ENCODE peak calls at places on chromosome 16, in seven cellular contexts. C is tibial nerve; P is SK-N-SH; N is CD4-positive, alpha-beta T cell; M is uterus; V is kidney; H is epithelial cell of esophagus. S is an unnamed sample.

GRCh38 chr16:53558665-53559064 is 55.7 kb upstream of the AKTIP start:
- DNase-seq in C (no peak), N (no peak), H (no peak), M (no peak), P (no peak), V (no peak), S (no peak)

GRCh38 chr16:87778830-87779579 is 13.2 kb upstream of the KLHDC4 start:
- DNase-seq in H (peak), N (peak), V (peak), P (peak), M (peak), C (peak), S (peak)

GRCh38 chr16:53744449-53744848 is 40.5 kb downstream of the FTO start:
- DNase-seq in H (peak), V (no peak), C (no peak), M (no peak), N (peak), P (no peak), S (no peak)

GRCh38 chr16:53893731-53894435 is 189.9 kb downstream of the FTO start:
- DNase-seq in P (no peak), H (peak), C (no peak), M (peak), N (no peak), V (no peak), S (no peak)

GRCh38 chr16:65896448-65897153 is 469.9 kb upstream of the CDH5 start:
- DNase-seq in H (no peak), C (no peak), V (no peak), M (no peak), P (no peak), N (no peak), S (no peak)

GRCh38 chr16:57527027-57527426 is 9.3 kb downstream of the CCDC102A start:
- DNase-seq in P (peak), H (no peak), M (no peak), C (no peak), V (peak), N (no peak), S (no peak)

GRCh38 chr16:76035689-76036088 is 241.5 kb upstream of the CNTNAP4 start:
- DNase-seq in N (no peak), V (no peak), C (no peak), M (no peak), H (peak), P (no peak), S (no peak)

GRCh38 chr16:67560827-67561342 is 1.4 kb upstream of the CTCF start:
- DNase-seq in M (no peak), H (no peak), V (peak), N (no peak), C (no peak), P (no peak), S (no peak)

GRCh38 chr16:79466111-79466510 is 134.4 kb downstream of the MAF start:
- DNase-seq in V (no peak), N (no peak), H (peak), C (no peak), M (no peak), P (no peak), S (no peak)

GRCh38 chr16:49341706-49342105 is 31.9 kb upstream of the C16orf78 start:
- DNase-seq in M (no peak), N (no peak), V (no peak), H (no peak), P (no peak), C (no peak), S (no peak)

GRCh38 chr16:1991588-1992474 is 2.1 kb downstream of the SYNGR3 start:
- DNase-seq in V (peak), N (peak), H (peak), P (peak), C (peak), M (peak), S (peak)

GRCh38 chr16:86403541-86404163 is 106.7 kb upstream of the FOXF1 start:
- DNase-seq in C (no peak), P (no peak), H (no peak), M (no peak), V (no peak), N (no peak), S (no peak)
- TF ChIP-seq CTCF in C (no peak), P (peak), H (no peak), M (no peak), V (no peak), N (no peak), S (no peak)

DNA sequence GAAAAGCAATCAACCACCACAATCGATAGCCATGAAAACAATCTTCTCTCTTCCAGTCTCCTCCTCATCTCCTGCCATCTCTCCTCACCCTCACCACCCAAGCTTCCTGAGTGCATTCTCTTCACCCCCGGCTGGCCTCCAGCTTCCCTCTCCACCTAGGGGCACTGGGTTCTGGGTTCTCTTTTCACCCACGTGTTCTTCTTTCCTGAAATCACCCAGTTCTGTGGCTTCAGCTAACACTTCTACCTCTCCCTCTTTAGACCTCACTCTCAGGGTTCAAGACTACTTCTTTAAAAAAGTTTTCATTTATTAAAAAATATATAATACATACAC is 8.2 kb downstream of the ITGAM start:
- DNase-seq in P (no peak), M (no peak), V (no peak), H (no peak), N (no peak), C (no peak), S (no peak)
- TF ChIP-seq CTCF in P (no peak), M (no peak), V (no peak), H (no peak), N (no peak), C (no peak), S (no peak)

GRCh38 chr16:58938856-58939255 is 204.7 kb upstream of the GOT2 start:
- DNase-seq in V (no peak), M (no peak), P (no peak), C (no peak), N (no peak), H (no peak), S (no peak)

GRCh38 chr16:58937661-58938060 is 203.5 kb upstream of the GOT2 start:
- DNase-seq in C (no peak), P (no peak), N (no peak), V (no peak), M (no peak), H (peak), S (no peak)

DNA sequence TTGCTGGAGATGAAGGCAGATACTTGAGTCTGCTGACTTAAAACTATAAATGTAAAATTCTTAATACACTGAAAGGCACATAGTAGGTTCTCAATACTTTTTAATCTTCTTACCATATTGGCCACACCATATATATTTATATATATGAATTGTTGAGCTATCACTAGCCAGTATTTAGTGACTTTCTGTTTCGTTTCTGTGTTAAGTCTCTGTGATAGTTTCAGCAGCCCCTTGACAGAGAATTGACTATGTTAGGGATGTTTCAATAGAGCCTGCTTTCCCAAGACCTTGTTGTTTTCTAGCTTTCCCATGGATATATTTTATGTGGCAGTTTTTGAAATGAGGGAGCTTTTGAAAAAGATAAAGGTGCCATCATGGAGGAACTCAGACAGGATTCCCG is 206.5 kb upstream of the GOT2 start:
- DNase-seq in N (no peak), P (no peak), C (no peak), H (no peak), V (no peak), M (no peak), S (no peak)
- TF ChIP-seq CTCF in N (no peak), P (no peak), C (no peak), H (no peak), V (no peak), M (no peak), S (no peak)

DNA sequence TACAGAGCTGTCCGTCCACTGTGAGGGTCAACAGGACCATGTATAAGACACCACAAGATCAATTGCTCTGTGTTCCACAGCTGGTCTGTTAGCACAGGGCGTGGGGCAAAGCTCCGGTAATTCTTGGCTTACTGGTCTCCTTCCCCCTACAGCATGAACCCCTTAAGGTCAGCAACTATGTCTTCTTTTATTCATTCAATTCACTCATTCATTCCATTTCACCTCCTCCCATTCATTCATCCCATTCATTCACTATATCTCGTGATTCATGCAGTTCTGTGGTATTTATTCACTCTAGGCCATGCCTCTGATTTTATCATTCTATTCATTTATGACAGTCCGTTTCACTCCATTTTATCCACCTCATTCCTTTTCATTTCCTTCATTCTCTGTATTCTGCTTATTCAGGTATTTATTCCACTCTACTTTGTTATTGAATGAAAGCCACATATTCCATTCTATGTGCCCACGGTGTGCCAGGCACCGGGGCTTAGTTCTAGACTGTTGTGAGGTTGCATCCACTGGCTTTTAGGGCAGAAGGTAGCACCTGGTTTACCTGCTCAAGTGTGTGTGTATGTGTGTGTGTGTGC is 19.0 kb upstream of the WFDC1 start:
- DNase-seq in H (no peak), M (no peak), V (no peak), P (no peak), C (no peak), N (no peak), S (no peak)
- TF ChIP-seq CTCF in H (no peak), M (no peak), V (no peak), P (no peak), C (no peak), N (no peak), S (no peak)

GRCh38 chr16:15044286-15044685 is 11.6 kb downstream of the NTAN1 start:
- DNase-seq in N (no peak), M (no peak), H (no peak), C (no peak), P (no peak), V (no peak), S (no peak)

GRCh38 chr16:15038689-15039088 is 17.2 kb downstream of the NTAN1 start:
- DNase-seq in H (no peak), N (no peak), V (no peak), P (no peak), M (no peak), C (no peak), S (no peak)

GRCh38 chr16:15043344-15043743 is 12.5 kb downstream of the NTAN1 start:
- DNase-seq in H (peak), M (no peak), N (no peak), C (no peak), V (no peak), P (no peak), S (no peak)

GRCh38 chr16:15037745-15038144 is 18.1 kb downstream of the NTAN1 start:
- DNase-seq in N (no peak), V (no peak), H (no peak), M (no peak), P (no peak), C (no peak), S (no peak)

GRCh38 chr16:15041260-15042011 is 14.4 kb downstream of the NTAN1 start:
- DNase-seq in V (peak), C (peak), M (peak), H (no peak), P (no peak), N (no peak), S (peak)
- TF ChIP-seq CTCF in V (no peak), C (no peak), M (no peak), H (no peak), P (no peak), N (no peak), S (no peak)

DNA sequence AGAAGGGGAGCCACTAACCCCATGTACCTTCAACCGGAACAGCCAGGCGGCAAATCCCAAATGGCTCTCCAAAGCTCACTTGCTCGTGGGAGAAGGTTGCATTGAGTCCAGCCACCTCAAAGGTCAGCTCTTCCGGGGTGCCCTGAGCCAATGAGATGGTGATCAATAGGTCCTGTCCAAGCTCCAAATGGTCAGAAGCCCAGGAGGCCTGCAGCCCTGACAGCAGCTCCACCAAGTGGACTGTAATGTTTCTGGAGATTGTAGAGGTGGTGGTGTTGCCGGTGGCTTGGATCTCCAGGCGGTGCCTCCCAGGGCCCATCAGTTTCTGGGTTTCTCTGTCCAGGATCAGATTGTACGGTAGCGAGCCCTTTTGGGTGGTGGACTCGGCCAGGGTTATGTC is 39.9 kb upstream of the BCO1 start:
- DNase-seq in P (no peak), H (no peak), M (no peak), N (no peak), C (no peak), V (no peak), S (no peak)
- TF ChIP-seq CTCF in P (no peak), H (peak), M (no peak), N (no peak), C (no peak), V (peak), S (no peak)

GRCh38 chr16:70254095-70254964 is 2.6 kb upstream of the EXOSC6 start:
- DNase-seq in H (no peak), N (no peak), P (no peak), V (no peak), M (no peak), C (no peak), S (no peak)

GRCh38 chr16:70253291-70254094 is 1.8 kb upstream of the EXOSC6 start:
- DNase-seq in P (peak), H (peak), C (peak), N (no peak), M (no peak), V (no peak), S (peak)

GRCh38 chr16:70250748-70251650 is 741 bp downstream of the EXOSC6 start:
- DNase-seq in P (peak), M (no peak), H (peak), C (no peak), N (no peak), V (peak), S (peak)

GRCh38 chr16:70251651-70252354 is at the start of gene EXOSC6:
- DNase-seq in V (peak), N (peak), H (peak), M (peak), C (peak), P (peak), S (peak)

GRCh38 chr16:70252355-70252988 is 732 bp upstream of the EXOSC6 start:
- DNase-seq in H (peak), P (peak), C (no peak), N (no peak), M (no peak), V (no peak), S (peak)
- TF ChIP-seq CTCF in H (peak), P (peak), C (peak), N (no peak), M (no peak), V (peak), S (peak)